ENCODE peak calls at places on chromosomes 2 and 18, in six cellular contexts. W, D, K, T, G and F are unnamed samples.

GRCh38 chr18:48997985-48998831 is 47.4 kb upstream of the SMAD7 start:
- DNase-seq in W (peak; percentile 97), D (peak; percentile 97), K (no peak), T (peak; percentile 56), G (peak; percentile 63), F (no peak)

GRCh38 chr2:202115385-202116060 is 42.5 kb downstream of the KIAA2012 start:
- DNase-seq in W (peak; percentile 72), D (peak; percentile 59), K (no peak), T (no peak), G (no peak), F (no peak)

GRCh38 chr2:166984797-166985196 is 96.5 kb downstream of the XIRP2 start:
- DNase-seq in W (peak; percentile 74), D (peak; percentile 13), K (no peak), T (no peak), G (no peak), F (no peak)

GRCh38 chr2:225400060-225400511 is 576 bp downstream of the NYAP2 start:
- DNase-seq in W (peak; percentile 29), D (peak; percentile 66), K (no peak), T (no peak), G (peak; percentile 76), F (peak; percentile 32)

GRCh38 chr2:16020389-16021008 is 80.1 kb downstream of the MYCN start:
- DNase-seq in W (no peak), D (no peak), K (no peak), T (no peak), G (no peak), F (no peak)

GRCh38 chr2:33111002-33111446 is 164.3 kb downstream of the LTBP1 start:
- DNase-seq in W (peak; percentile 87), D (peak; percentile 84), K (no peak), T (no peak), G (no peak), F (no peak)

GRCh38 chr2:7704296-7704865 is 787.2 kb downstream of the RNF144A start:
- DNase-seq in W (no peak), D (no peak), K (no peak), T (no peak), G (no peak), F (no peak)

GRCh38 chr2:164840930-164841718 is 499 bp downstream of the COBLL1 start:
- DNase-seq in W (peak; percentile 38), D (peak; percentile 78), K (no peak), T (peak; percentile 83), G (no peak), F (peak; percentile 39)

GRCh38 chr2:234913208-234913626 is 38.6 kb upstream of the SH3BP4 start:
- DNase-seq in W (no peak), D (no peak), K (no peak), T (no peak), G (no peak), F (no peak)

GRCh38 chr2:12008425-12009061 is 262.1 kb downstream of the LPIN1 start:
- DNase-seq in W (peak; percentile 59), D (peak; percentile 47), K (no peak), T (no peak), G (no peak), F (no peak)

GRCh38 chr18:24770625-24771024 is 310.2 kb downstream of the HRH4 start:
- DNase-seq in W (no peak), D (no peak), K (no peak), T (no peak), G (no peak), F (no peak)

GRCh38 chr2:96500385-96501066 is 4.6 kb downstream of the NEURL3 start:
- DNase-seq in W (no peak), D (no peak), K (no peak), T (no peak), G (no peak), F (no peak)

GRCh38 chr2:227479865-227480475 is 8.0 kb downstream of the AGFG1 start:
- DNase-seq in W (no peak), D (peak; percentile 31), K (no peak), T (no peak), G (no peak), F (no peak)

GRCh38 chr2:183291436-183291835 is 167.2 kb downstream of the NUP35 start:
- DNase-seq in W (peak; percentile 67), D (peak; percentile 52), K (no peak), T (no peak), G (no peak), F (no peak)

GRCh38 chr18:74804677-74805076 is 207.0 kb downstream of the ZNF407 start:
- DNase-seq in W (peak; percentile 21), D (peak; percentile 23), K (no peak), T (no peak), G (no peak), F (no peak)

GRCh38 chr2:38601061-38601460 is 1.7 kb downstream of the HNRNPLL start:
- DNase-seq in W (no peak), D (no peak), K (no peak), T (no peak), G (no peak), F (no peak)

GRCh38 chr2:38601463-38602135 is 1.1 kb downstream of the HNRNPLL start:
- DNase-seq in W (no peak), D (peak; percentile 22), K (no peak), T (no peak), G (peak; percentile 26), F (no peak)

GRCh38 chr2:38602136-38602731 is 494 bp downstream of the HNRNPLL start:
- DNase-seq in W (no peak), D (peak; percentile 27), K (no peak), T (peak; percentile 45), G (peak; percentile 41), F (peak; percentile 67)

GRCh38 chr2:38603402-38604265 is 906 bp upstream of the HNRNPLL start:
- DNase-seq in W (peak; percentile 67), D (peak; percentile 82), K (peak; percentile 40), T (peak; percentile 82), G (peak; percentile 73), F (peak; percentile 47)

DNA sequence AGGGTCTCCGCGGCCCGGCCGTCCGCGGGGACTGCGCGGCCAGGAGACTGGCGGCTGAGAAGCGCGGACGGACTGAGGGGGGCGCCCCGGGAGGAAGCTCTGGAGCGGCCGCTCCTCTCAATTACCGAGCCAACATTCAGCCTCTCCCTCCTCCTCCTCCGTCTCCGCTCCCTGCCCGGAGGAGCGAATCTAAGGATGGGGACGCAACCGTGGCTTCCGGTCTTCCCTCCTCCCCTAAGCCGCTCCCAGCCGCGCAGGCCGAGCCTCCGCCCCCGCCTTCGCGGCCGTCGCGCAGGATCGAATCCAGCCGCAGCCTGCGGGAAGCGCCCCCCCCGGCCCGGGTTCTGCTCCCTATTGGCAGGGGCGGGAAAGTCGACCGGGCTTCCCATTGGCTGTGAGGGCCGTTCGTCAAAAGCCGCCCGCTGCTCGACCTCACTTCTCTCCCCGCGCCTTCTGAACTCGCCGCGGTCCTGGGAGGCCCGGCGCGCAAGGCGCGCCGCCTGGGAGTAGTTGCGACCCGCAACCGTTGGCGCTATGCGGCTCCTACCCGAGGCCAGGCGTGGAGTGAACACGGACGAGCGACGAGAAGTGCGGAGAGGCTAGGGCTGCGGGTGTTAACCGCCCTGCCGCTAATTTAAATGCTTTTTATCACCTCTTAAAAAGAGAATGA is at the start of gene HNRNPLL:
- DNase-seq in W (peak; percentile 89), D (peak; percentile 99), K (peak; percentile 88), T (peak; percentile 99), G (peak; percentile 97), F (peak; percentile 99)
- TF ChIP-seq CTCF in W (no peak), D (no peak), K (no peak), T (peak; percentile 10), G (no peak), F (no peak)

DNA sequence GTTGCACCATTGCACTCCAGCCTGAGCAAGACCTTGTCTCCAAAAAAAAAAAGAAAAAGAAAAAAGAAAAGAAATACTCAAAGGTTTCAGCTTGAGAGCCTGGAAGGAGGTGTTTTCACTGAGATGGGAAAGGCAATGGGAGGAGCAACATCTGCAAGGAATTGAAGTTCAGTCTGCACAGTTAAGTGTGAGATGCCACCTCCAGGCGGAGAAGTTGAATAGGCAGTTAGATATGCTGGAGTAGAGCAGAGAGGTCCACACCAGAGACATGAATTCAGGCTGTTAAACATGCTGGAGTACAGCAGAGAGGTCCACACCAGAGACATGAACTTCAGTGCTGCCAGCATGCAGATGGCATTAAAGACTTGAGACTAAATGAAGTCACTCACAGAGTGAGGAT is 41.4 kb upstream of the DTNB start:
- DNase-seq in W (no peak), D (no peak), K (no peak), T (no peak), G (no peak), F (no peak)
- TF ChIP-seq CTCF in W (no peak), D (peak; percentile 25), K (no peak), T (no peak), G (no peak), F (no peak)

GRCh38 chr2:207895236-207895860 is 125.6 kb upstream of the FZD5 start:
- DNase-seq in W (peak; percentile 34), D (no peak), K (no peak), T (no peak), G (no peak), F (no peak)

GRCh38 chr2:207898354-207898695 is 127.0 kb downstream of the PLEKHM3 start:
- DNase-seq in W (no peak), D (no peak), K (no peak), T (no peak), G (no peak), F (no peak)

GRCh38 chr2:207892676-207893402 is 123.1 kb upstream of the FZD5 start:
- DNase-seq in W (no peak), D (no peak), K (no peak), T (no peak), G (no peak), F (no peak)

GRCh38 chr2:207897541-207898353 is 127.6 kb downstream of the PLEKHM3 start:
- DNase-seq in W (no peak), D (no peak), K (no peak), T (no peak), G (no peak), F (no peak)

DNA sequence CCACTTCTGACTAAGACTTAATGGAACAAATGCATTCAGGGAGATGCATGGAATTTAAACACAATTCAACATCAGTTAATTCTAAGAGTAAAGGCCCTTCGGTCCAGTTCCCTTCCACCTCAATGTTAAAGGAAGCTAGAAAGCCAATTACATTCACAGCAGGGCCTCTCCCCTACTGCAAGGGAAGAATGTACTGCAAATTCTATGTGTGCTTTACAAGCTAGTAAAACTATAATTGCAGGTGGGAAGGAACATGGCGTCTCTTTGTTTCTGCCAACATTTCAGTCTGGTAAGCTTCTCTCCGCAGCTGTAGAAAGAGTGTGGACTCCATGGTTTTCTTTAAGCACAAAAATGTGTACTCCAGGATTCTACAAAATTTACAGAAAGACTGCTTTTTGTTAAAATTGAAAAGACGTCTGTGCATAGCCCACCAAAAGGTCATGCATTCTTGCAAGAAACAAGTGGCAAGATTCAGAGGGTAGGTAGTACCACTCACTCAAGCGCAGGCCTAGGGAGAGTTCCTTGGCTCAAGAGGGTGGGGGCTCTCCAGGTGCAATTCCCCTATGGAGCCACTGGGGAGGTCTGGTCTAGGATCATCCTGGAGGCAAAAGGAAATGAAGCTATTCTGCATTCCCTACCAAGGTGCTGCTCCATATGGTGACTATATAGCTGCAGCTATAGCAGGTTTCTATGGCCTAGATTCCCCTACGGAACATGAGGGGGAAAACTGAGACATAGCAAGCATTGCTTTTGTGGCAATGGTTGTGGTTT is 127.0 kb upstream of the FZD5 start:
- DNase-seq in W (no peak), D (peak; percentile 10), K (no peak), T (no peak), G (no peak), F (no peak)
- TF ChIP-seq CTCF in W (peak; percentile 30), D (peak; percentile 13), K (no peak), T (no peak), G (no peak), F (peak; percentile 23)

DNA sequence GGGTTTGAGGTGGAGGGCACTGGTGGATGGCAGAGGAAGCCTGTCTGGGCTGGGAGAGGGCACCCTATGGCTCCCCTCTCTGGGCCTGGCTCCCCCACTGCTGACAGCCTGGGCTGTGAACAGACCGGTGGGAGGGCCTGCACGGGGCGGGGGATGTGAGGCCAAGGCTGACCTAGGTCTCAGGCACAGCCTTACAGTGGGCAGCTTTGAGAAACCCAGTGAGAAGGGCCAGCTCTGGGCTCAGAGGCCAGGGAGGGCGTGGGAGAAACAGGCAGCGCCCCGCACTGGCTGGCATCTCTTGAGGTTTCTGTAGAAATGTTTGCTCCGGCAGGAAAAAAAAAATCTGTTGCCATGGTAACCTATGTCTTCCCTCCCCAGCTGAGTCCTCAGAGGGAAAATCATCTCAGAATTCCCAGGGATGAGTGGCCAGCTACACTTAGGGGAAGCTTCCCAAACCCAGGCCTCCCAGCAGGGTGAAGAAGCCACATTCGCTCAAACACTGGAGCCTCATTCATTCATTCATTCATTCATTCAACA is 71.7 kb upstream of the TAF1B start:
- DNase-seq in W (no peak), D (no peak), K (no peak), T (no peak), G (peak; percentile 58), F (no peak)
- TF ChIP-seq CTCF in W (no peak), D (no peak), K (no peak), T (no peak), G (no peak), F (no peak)